ENCODE peak calls at places on chromosome 4, in four cellular contexts. P, X, M and F are unnamed samples.

GRCh38 chr4:101288365-101289145 is 58.8 kb downstream of the PPP3CA start:
- DNase-seq in P (no peak), X (no peak), M (no peak), F (no peak)

GRCh38 chr4:94455081-94455480 is 3.3 kb downstream of the PDLIM5 start:
- DNase-seq in P (peak; percentile 65), X (peak; percentile 58), M (peak; percentile 76), F (no peak)

GRCh38 chr4:4862665-4863482 is 3.4 kb downstream of the MSX1 start:
- DNase-seq in P (no peak), X (no peak), M (no peak), F (no peak)

GRCh38 chr4:106032851-106033286 is 137.6 kb downstream of the NPNT start:
- DNase-seq in P (peak; percentile 6), X (no peak), M (no peak), F (no peak)

GRCh38 chr4:8369426-8370105 is 71.0 kb downstream of the ACOX3 start:
- DNase-seq in P (no peak), X (no peak), M (no peak), F (no peak)

GRCh38 chr4:15423285-15423711 is 4.5 kb upstream of the C1QTNF7 start:
- DNase-seq in P (no peak), X (no peak), M (no peak), F (no peak)

GRCh38 chr4:1058997-1059665 is 47.7 kb downstream of the FGFRL1 start:
- DNase-seq in P (no peak), X (no peak), M (no peak), F (no peak)

GRCh38 chr4:42248986-42249385 is 96.5 kb upstream of the BEND4 start:
- DNase-seq in P (no peak), X (no peak), M (no peak), F (no peak)

GRCh38 chr4:24657768-24658617 is 73.6 kb upstream of the DHX15 start:
- DNase-seq in P (no peak), X (peak; percentile 26), M (peak; percentile 35), F (peak; percentile 26)

GRCh38 chr4:21083413-21083812 is 383.2 kb downstream of the PACRGL start:
- DNase-seq in P (no peak), X (no peak), M (no peak), F (no peak)

GRCh38 chr4:38572798-38573197 is 91.2 kb upstream of the KLF3 start:
- DNase-seq in P (no peak), X (no peak), M (no peak), F (no peak)

GRCh38 chr4:153448003-153448731 is 18.0 kb upstream of the TMEM131L start:
- DNase-seq in P (no peak), X (no peak), M (no peak), F (no peak)

GRCh38 chr4:139453371-139454110 is 380 bp upstream of the RAB33B start:
- DNase-seq in P (peak; percentile 96), X (peak; percentile 98), M (peak; percentile 98), F (peak; percentile 86)

GRCh38 chr4:139455187-139455586 is 1.3 kb downstream of the RAB33B start:
- DNase-seq in P (no peak), X (no peak), M (no peak), F (no peak)

GRCh38 chr4:139453041-139453370 is 915 bp upstream of the RAB33B start:
- DNase-seq in P (no peak), X (no peak), M (peak; percentile 70), F (peak; percentile 60)

GRCh38 chr4:139454111-139454600 is at the start of gene RAB33B:
- DNase-seq in P (peak; percentile 60), X (no peak), M (peak; percentile 53), F (no peak)

DNA sequence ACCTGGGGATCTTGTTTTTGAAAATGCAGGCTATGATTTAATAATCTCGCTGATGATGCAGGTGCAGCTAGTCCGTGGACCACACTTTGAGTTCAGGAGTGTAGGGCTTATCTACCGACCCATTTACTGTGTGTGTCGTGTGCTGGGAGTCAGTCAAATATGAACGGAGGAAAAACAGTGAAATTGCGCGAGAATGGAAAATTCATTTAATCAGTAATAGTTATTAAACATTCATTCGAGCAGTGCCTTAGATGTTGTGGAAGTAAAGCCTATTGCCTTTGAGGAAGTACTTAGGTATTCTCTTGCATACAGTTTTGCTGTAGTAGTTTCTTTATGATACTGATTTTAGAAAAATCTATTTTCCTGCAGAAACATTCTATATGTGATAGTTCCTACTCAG is 725 bp downstream of the RAB33B start:
- DNase-seq in P (no peak), X (no peak), M (no peak), F (no peak)
- H3K27ac ChIP-seq in P (peak overlapping the region; percentile 96), X (peak overlapping the region; percentile 99), M (peak overlapping the region; percentile 99), F (peak overlapping the region; percentile 97)

DNA sequence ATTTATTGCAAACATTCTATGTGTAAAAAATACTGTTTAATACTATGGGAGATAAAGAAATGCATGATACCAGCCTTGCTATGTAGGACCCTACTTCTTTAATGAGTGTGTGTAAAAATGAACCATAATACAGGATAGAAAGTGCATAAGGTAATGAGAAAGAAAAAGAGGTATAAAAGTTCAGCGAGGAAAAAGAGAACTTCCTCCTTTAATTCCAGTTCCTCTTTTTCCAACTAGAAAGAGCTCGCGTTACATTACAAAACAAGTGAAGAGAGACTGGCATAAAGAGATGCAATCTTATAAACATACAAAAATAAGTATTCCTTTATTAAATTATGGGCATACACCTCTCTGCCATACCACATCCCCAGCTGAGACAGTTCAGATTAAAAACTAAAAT is 77.4 kb downstream of the ANKRD17 start:
- DNase-seq in P (no peak), X (no peak), M (no peak), F (no peak)
- H3K27ac ChIP-seq in P (no peak overlapping the region), X (no peak overlapping the region), M (no peak overlapping the region), F (no peak overlapping the region)

GRCh38 chr4:155529761-155530160 is 136.9 kb upstream of the GUCY1A1 start:
- DNase-seq in P (no peak), X (no peak), M (no peak), F (no peak)
- H3K27ac ChIP-seq in P (no peak overlapping the region), X (peak overlapping the region; percentile 16), M (no peak overlapping the region), F (no peak overlapping the region)

GRCh38 chr4:112646632-112647537 is 9.9 kb downstream of the LARP7 start:
- DNase-seq in P (no peak), X (no peak), M (no peak), F (no peak)
- H3K27ac ChIP-seq in P (no peak overlapping the region), X (no peak overlapping the region), M (no peak overlapping the region), F (no peak overlapping the region)

GRCh38 chr4:166435449-166435848 is 562.4 kb downstream of the TLL1 start:
- DNase-seq in P (no peak), X (no peak), M (no peak), F (no peak)

GRCh38 chr4:166432842-166433241 is 559.8 kb downstream of the TLL1 start:
- DNase-seq in P (no peak), X (no peak), M (no peak), F (no peak)

GRCh38 chr4:166432125-166432524 is 559.1 kb downstream of the TLL1 start:
- DNase-seq in P (no peak), X (no peak), M (no peak), F (no peak)
- H3K27ac ChIP-seq in P (no peak overlapping the region), X (no peak overlapping the region), M (no peak overlapping the region), F (no peak overlapping the region)